ENCODE peak calls at places on chromosomes 16 and 17, in five cellular contexts. Y is BJ, N is cardiac fibroblast, R is foreskin fibroblast, H is body of pancreas. L is an unnamed sample.

GRCh38 chr16:68640972-68641371 is 4.1 kb upstream of the CDH3 start:
- DNase-seq in Y (peak; percentile 19), N (no peak), R (peak; percentile 32), H (no peak), L (no peak)

GRCh38 chr17:61617261-61617660 is 26.2 kb upstream of the NACA2 start:
- DNase-seq in Y (no peak), N (no peak), R (no peak), H (no peak), L (no peak)

GRCh38 chr16:67948015-67948414 is 4.1 kb upstream of the LCAT start:
- DNase-seq in Y (no peak), N (no peak), R (no peak), H (no peak), L (no peak)

GRCh38 chr17:4304417-4305027 is 40.7 kb upstream of the ANKFY1 start:
- DNase-seq in Y (no peak), N (peak; percentile 58), R (peak; percentile 32), H (peak; percentile 51), L (no peak)

GRCh38 chr16:14089283-14089823 is 18.2 kb downstream of the MRTFB start:
- DNase-seq in Y (no peak), N (no peak), R (no peak), H (no peak), L (no peak)

GRCh38 chr16:3101841-3102470 is 2.9 kb upstream of the ZSCAN10 start:
- DNase-seq in Y (no peak), N (peak; percentile 33), R (no peak), H (no peak), L (no peak)

GRCh38 chr17:17824119-17824779 is 12.5 kb downstream of the SREBF1 start:
- DNase-seq in Y (no peak), N (no peak), R (no peak), H (no peak), L (no peak)

GRCh38 chr17:48604770-48605329 is at the start of gene HOXB6:
- DNase-seq in Y (no peak), N (no peak), R (no peak), H (no peak), L (no peak)

GRCh38 chr16:87979352-87979751 is 28.1 kb downstream of the BANP start:
- DNase-seq in Y (no peak), N (no peak), R (no peak), H (peak; percentile 94), L (no peak)

GRCh38 chr16:52203096-52203495 is 343.8 kb downstream of the TOX3 start:
- DNase-seq in Y (no peak), N (no peak), R (no peak), H (no peak), L (no peak)

GRCh38 chr17:39069114-39069756 is 82.2 kb downstream of the PLXDC1 start:
- DNase-seq in Y (no peak), N (peak; percentile 74), R (peak; percentile 31), H (peak; percentile 55), L (no peak)

GRCh38 chr17:71970312-71970711 is 150.5 kb upstream of the SOX9 start:
- DNase-seq in Y (no peak), N (no peak), R (peak; percentile 18), H (no peak), L (no peak)

GRCh38 chr16:53191413-53191812 is 136.6 kb downstream of the CHD9 start:
- DNase-seq in Y (no peak), N (no peak), R (no peak), H (no peak), L (no peak)

GRCh38 chr17:48494335-48494734 is 36.5 kb downstream of the HOXB1 start:
- DNase-seq in Y (no peak), N (peak; percentile 42), R (peak; percentile 42), H (no peak), L (no peak)

GRCh38 chr16:19521471-19522368 is at the start of gene GDE1:
- DNase-seq in Y (no peak), N (peak; percentile 89), R (peak; percentile 88), H (peak; percentile 95), L (peak; percentile 62)

GRCh38 chr17:29379084-29379811 is 10.9 kb upstream of the TAOK1 start:
- DNase-seq in Y (no peak), N (no peak), R (no peak), H (no peak), L (no peak)

GRCh38 chr17:37361543-37361942 is 14.2 kb upstream of the C17orf78 start:
- DNase-seq in Y (no peak), N (no peak), R (no peak), H (no peak), L (no peak)

GRCh38 chr16:13005836-13006235 is 104.4 kb downstream of the SHISA9 start:
- DNase-seq in Y (no peak), N (no peak), R (no peak), H (no peak), L (no peak)

GRCh38 chr17:16352303-16352837 is 899 bp downstream of the CENPV start:
- DNase-seq in Y (no peak), N (peak; percentile 29), R (peak; percentile 24), H (peak; percentile 38), L (no peak)

GRCh38 chr17:42270175-42270545 is 6.0 kb downstream of the STAT5B start:
- DNase-seq in Y (no peak), N (no peak), R (no peak), H (no peak), L (no peak)

GRCh38 chr17:34997355-34997862 is 17.1 kb downstream of the LIG3 start:
- DNase-seq in Y (no peak), N (peak; percentile 94), R (peak; percentile 54), H (peak; percentile 74), L (no peak)

GRCh38 chr17:83088451-83089321 is 9.3 kb downstream of the METRNL start:
- DNase-seq in Y (no peak), N (no peak), R (no peak), H (no peak), L (no peak)

GRCh38 chr16:718922-719321 is 2.0 kb upstream of the ANTKMT start:
- DNase-seq in Y (no peak), N (no peak), R (no peak), H (no peak), L (no peak)

GRCh38 chr17:82228278-82228841 is 482 bp upstream of the SLC16A3 start:
- DNase-seq in Y (no peak), N (no peak), R (no peak), H (no peak), L (no peak)

GRCh38 chr16:89985219-89985618 is 34.0 kb downstream of the DBNDD1 start:
- DNase-seq in Y (no peak), N (no peak), R (no peak), H (no peak), L (no peak)

GRCh38 chr17:79670537-79671386 is 59.9 kb upstream of the RBFOX3 start:
- DNase-seq in Y (no peak), N (no peak), R (peak; percentile 3), H (no peak), L (no peak)

GRCh38 chr16:89525146-89525913 is 17.1 kb downstream of the SPG7 start:
- DNase-seq in Y (no peak), N (no peak), R (no peak), H (no peak), L (no peak)

GRCh38 chr17:77501101-77501566 is 360.4 kb downstream of the SEC14L1 start:
- DNase-seq in Y (no peak), N (no peak), R (no peak), H (no peak), L (no peak)

GRCh38 chr17:81900181-81900820 is 1.7 kb upstream of the NPB start:
- DNase-seq in Y (no peak), N (no peak), R (no peak), H (no peak), L (no peak)

GRCh38 chr16:14564881-14565687 is 65.0 kb downstream of the PARN start:
- DNase-seq in Y (peak; percentile 9), N (peak; percentile 63), R (peak; percentile 27), H (no peak), L (no peak)

GRCh38 chr17:74542166-74542565 is 3.7 kb downstream of the CD300C start:
- DNase-seq in Y (no peak), N (no peak), R (no peak), H (no peak), L (no peak)

GRCh38 chr17:48483471-48484131 is 47.2 kb downstream of the HOXB1 start:
- DNase-seq in Y (peak; percentile 90), N (peak; percentile 83), R (peak; percentile 97), H (peak; percentile 43), L (peak; percentile 97)

GRCh38 chr16:55031481-55031880 is 100.8 kb downstream of the IRX5 start:
- DNase-seq in Y (no peak), N (no peak), R (no peak), H (no peak), L (no peak)

GRCh38 chr17:67865438-67865837 is 40.1 kb downstream of the BPTF start:
- DNase-seq in Y (no peak), N (no peak), R (no peak), H (no peak), L (no peak)

GRCh38 chr17:7060165-7060890 is 16.4 kb upstream of the SLC16A11 start:
- DNase-seq in Y (no peak), N (peak; percentile 55), R (no peak), H (no peak), L (no peak)

GRCh38 chr16:1772362-1772907 is at the start of gene EME2:
- DNase-seq in Y (no peak), N (no peak), R (no peak), H (no peak), L (no peak)

GRCh38 chr17:82237746-82238561 is 9.1 kb downstream of the SLC16A3 start:
- DNase-seq in Y (no peak), N (no peak), R (no peak), H (no peak), L (no peak)

GRCh38 chr16:48901712-48902374 is 291.9 kb upstream of the N4BP1 start:
- DNase-seq in Y (no peak), N (no peak), R (no peak), H (no peak), L (no peak)
- TF ChIP-seq CTCF in Y (peak; percentile 47), N (no peak), R (peak; percentile 32), H (no peak), L (peak; percentile 25)

GRCh38 chr17:56909742-56910508 is 3.9 kb downstream of the TRIM25 start:
- DNase-seq in Y (no peak), N (no peak), R (no peak), H (peak; percentile 8), L (no peak)
- H3K4me3 ChIP-seq in Y (no peak overlapping the region), N (no peak overlapping the region), R (peak overlapping the region; percentile 5), H (no peak overlapping the region), L (peak overlapping the region; percentile 28)

DNA sequence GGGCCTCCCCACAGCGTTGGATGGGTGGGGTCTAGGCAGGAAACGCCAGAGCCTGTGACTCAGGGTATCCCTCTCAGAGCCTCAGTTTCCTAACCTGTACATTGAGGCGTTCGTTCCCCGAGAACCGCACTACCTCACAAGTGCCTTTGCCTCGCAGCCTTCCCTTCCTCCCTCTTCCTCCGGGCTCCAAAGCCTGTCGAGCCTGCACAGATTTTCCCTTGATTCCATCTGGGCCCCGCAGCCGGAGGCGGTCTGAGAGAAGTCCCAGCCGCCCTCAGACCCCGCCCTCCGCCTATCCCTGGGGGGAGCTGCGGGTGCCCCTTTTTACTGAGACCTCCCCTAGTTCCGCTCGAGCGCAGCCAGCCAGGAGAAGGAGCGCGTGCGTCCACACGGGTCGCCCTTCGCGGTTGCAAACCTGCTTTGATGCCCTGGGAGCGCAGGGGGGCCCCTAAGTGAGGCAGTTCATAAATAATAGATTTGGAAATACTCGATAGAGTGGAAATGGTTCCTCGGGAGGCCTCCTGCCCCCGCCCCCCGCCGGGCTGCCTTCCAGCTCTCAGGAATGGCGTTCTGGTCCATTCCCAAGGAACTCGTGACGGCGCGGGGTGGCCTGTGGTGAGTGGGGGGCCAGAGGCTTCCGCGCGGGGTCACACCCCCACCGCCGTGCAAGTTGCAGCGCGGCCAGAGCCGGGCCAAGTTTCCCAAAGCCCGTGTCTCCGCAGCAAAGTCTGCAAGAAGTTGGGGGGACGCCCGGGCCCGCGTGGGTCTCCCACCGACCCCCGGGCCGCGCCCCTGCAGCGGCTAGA is 672 bp downstream of the C16orf74 start:
- DNase-seq in Y (no peak), N (peak; percentile 75), R (peak; percentile 64), H (no peak), L (no peak)
- TF ChIP-seq CTCF in Y (peak; percentile 25), N (no peak), R (no peak), H (no peak), L (no peak)

GRCh38 chr17:69056179-69056823 is 4.4 kb downstream of the ABCA9 start:
- DNase-seq in Y (no peak), N (no peak), R (no peak), H (no peak), L (no peak)
- H3K4me3 ChIP-seq in Y (no peak overlapping the region), N (no peak overlapping the region), R (no peak overlapping the region), H (no peak overlapping the region), L (no peak overlapping the region)

L was measured in HFF-Myc.